ENCODE peak calls at places on chromosomes 11 and 22, in nine cellular contexts. E is heart left ventricle, N is HCT116, W is upper lobe of left lung, U is A549, B is body of pancreas, D is tibial nerve, M is erythroblast, L is gastrocnemius medialis. T is an unnamed sample.
A peak's percentile ranks its signal among the peaks of the same experiment; 100 is the strongest.

GRCh38 chr11:9550209-9550628 is 23.3 kb upstream of the WEE1 start:
- DNase-seq in U (no peak), N (no peak), W (no peak), E (no peak), L (no peak), B (no peak), M (peak; percentile 35), D (no peak), T (no peak)

GRCh38 chr22:27086728-27087450 is 429.5 kb downstream of the MIAT start:
- DNase-seq in B (no peak), M (no peak), W (peak; percentile 48), L (no peak), U (no peak), N (no peak), D (no peak), E (no peak), T (no peak)

GRCh38 chr22:43409046-43409445 is 2.8 kb upstream of the MPPED1 start:
- DNase-seq in N (no peak), W (no peak), B (no peak), M (no peak), E (no peak), L (no peak), U (no peak), D (no peak), T (no peak)

GRCh38 chr11:2369896-2370295 is 7.2 kb upstream of the CD81 start:
- DNase-seq in E (no peak), L (no peak), W (no peak), U (no peak), M (no peak), N (no peak), B (no peak), D (no peak), T (no peak)

GRCh38 chr11:76671626-76672309 is 1.2 kb upstream of the LRRC32 start:
- DNase-seq in E (no peak), M (no peak), W (no peak), L (no peak), D (no peak), U (no peak), B (no peak), N (no peak), T (no peak)

GRCh38 chr11:11381471-11382100 is 28.5 kb upstream of the CSNK2A3 start:
- DNase-seq in W (no peak), U (no peak), E (no peak), N (no peak), M (no peak), B (no peak), L (no peak), D (no peak), T (no peak)

GRCh38 chr11:2688381-2689231 is 11.2 kb downstream of the KCNQ1OT1 start:
- DNase-seq in B (peak; percentile 11), W (no peak), M (no peak), U (no peak), D (no peak), L (peak; percentile 7), N (no peak), E (no peak), T (no peak)

GRCh38 chr11:61290905-61291690 is 4.0 kb downstream of the VWCE start:
- DNase-seq in W (peak; percentile 69), D (no peak), N (no peak), L (no peak), M (peak; percentile 31), U (no peak), B (no peak), E (no peak), T (no peak)

GRCh38 chr11:833114-833791 is 501 bp downstream of the CD151 start:
- DNase-seq in W (peak; percentile 93), N (no peak), L (peak; percentile 46), M (peak; percentile 89), U (no peak), D (no peak), B (peak; percentile 80), E (peak; percentile 80), T (no peak)

DNA sequence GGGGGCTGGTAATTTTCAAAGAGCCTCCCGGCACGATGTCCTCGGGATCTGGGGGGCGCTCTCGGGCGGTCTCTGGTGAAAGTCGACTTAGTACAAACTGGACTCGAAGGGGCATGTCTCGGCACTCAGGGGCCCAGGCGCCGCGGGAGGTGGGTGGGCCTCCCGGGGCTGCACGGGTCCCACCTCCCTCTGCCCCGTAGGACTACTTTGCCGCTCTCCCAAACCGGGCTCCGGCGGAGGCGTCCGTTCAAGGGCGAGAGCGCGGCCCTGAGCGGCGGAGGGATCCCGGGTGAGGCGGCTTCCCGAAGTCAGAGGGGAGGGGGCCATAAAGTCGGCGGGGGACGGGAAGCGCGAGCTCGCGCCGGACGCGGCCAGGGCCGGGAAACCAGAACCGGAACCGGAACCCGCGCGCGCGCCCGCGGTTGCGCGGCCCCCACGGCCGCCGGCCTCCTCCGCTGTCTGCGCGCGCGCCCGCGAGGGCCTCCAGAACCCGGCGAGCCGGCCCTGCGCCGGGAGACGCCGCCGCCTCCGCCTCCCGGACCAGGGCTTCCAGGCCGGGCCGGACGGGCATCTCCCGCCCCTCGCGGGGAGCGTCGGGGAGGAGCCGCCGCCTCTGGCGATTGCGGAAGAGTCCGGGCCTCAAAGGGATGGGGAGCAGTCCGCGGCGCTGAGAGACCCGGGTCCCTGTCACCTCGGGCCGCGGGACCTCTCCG is at the start of gene ARHGEF12:
- DNase-seq in N (peak; percentile 93), W (peak; percentile 99), E (peak; percentile 98), L (peak; percentile 95), B (peak; percentile 95), M (peak; percentile 97), U (peak; percentile 84), D (peak; percentile 90), T (peak; percentile 57)
- TF ChIP-seq POLR2A in N (peak; percentile 60), W (peak; percentile 70), E (peak; percentile 64), L (peak; percentile 95), B (peak; percentile 77), M (peak; percentile 78), U (peak; percentile 35), D (peak; percentile 90), T (peak; percentile 30)

DNA sequence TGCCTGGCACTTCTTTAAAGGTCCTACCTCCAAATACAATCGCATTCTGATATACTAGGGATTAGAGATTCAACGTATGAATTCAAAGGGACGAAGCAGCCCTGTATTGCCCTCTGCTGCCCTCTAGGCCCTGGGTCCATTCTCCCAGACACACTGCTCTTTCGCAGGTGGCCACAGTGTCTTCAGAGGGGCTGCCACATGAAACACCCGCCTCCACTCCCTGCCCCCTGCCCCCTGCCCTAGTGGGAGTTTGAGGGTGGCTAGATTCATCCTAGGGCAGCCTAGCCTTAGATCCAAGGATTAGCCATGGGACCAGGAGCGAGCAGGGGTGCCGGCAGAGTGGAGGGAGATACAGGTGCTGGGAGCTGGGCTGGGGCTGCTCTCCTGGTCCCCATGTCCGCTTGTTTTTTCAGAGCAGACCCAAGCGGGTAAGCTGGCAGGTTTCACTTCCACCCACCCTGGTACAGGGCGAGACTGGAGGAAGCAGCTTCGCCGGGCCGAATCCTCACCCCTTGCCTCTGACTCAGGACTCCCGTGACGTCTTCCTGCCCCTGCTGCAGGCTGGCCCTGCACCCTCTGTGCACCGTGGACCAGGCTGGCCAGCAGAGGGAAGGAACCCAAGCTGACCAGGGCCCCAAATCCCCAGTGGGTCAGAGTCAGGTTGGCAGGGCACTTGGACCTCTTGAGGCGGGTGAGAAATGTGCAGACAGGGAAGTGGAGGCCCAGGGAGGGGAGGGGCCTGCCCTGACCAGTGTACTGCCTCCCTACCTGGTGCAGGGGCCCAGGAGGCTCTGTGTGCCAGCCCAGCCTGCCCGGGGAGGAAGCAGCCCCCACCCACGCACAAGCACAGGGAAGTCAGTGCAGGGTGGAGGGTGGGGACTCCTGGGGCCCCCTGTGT is 28.4 kb upstream of the HMOX1 start:
- DNase-seq in N (no peak), M (peak; percentile 30), E (peak; percentile 84), L (peak; percentile 69), D (peak; percentile 35), W (peak; percentile 79), B (peak; percentile 53), U (peak; percentile 30), T (no peak)
- TF ChIP-seq POLR2A in N (no peak), M (peak; percentile 23), E (no peak), L (peak; percentile 19), D (peak; percentile 33), W (no peak), B (peak; percentile 34), U (no peak), T (no peak)

GRCh38 chr11:123174196-123175183 is 20.6 kb downstream of the CLMP start:
- DNase-seq in N (no peak), D (peak; percentile 58), U (no peak), E (peak; percentile 58), W (no peak), B (peak; percentile 38), L (peak; percentile 72), M (no peak), T (no peak)

GRCh38 chr11:123176785-123177184 is 18.3 kb downstream of the CLMP start:
- DNase-seq in U (no peak), N (no peak), W (no peak), M (no peak), L (no peak), E (no peak), D (no peak), B (no peak), T (no peak)

GRCh38 chr11:123170929-123171328 is 24.1 kb downstream of the CLMP start:
- DNase-seq in L (no peak), B (no peak), D (no peak), M (no peak), N (no peak), W (no peak), U (no peak), E (no peak), T (no peak)

GRCh38 chr11:123173040-123173855 is 21.8 kb downstream of the CLMP start:
- DNase-seq in M (no peak), L (no peak), B (peak; percentile 63), U (no peak), D (no peak), N (no peak), E (no peak), W (no peak), T (peak; percentile 45)

GRCh38 chr11:123173856-123174186 is 21.2 kb downstream of the CLMP start:
- DNase-seq in M (no peak), N (no peak), W (no peak), D (no peak), B (no peak), L (no peak), E (no peak), U (no peak), T (no peak)
- TF ChIP-seq POLR2A in M (no peak), N (no peak), W (no peak), D (no peak), B (no peak), L (no peak), E (no peak), U (no peak), T (no peak)

GRCh38 chr11:68369161-68369560 is 56.8 kb downstream of the LRP5 start:
- DNase-seq in N (no peak), W (no peak), L (no peak), E (no peak), D (no peak), U (no peak), M (peak; percentile 41), B (no peak), T (no peak)

GRCh38 chr11:68372114-68372513 is 59.7 kb downstream of the LRP5 start:
- DNase-seq in M (no peak), N (no peak), B (no peak), W (peak; percentile 83), U (no peak), E (no peak), D (no peak), L (no peak), T (no peak)

GRCh38 chr11:68369756-68370155 is 57.4 kb downstream of the LRP5 start:
- DNase-seq in M (no peak), N (no peak), U (no peak), L (no peak), B (no peak), D (no peak), E (no peak), W (no peak), T (no peak)

GRCh38 chr11:68371176-68372041 is 59.0 kb downstream of the LRP5 start:
- DNase-seq in U (no peak), L (peak; percentile 51), D (no peak), N (no peak), W (peak; percentile 84), M (no peak), B (no peak), E (peak; percentile 77), T (no peak)

GRCh38 chr11:68370211-68371111 is 58.1 kb downstream of the LRP5 start:
- DNase-seq in U (no peak), W (no peak), L (no peak), E (peak; percentile 69), D (no peak), M (peak; percentile 25), N (no peak), B (no peak), T (no peak)
- TF ChIP-seq POLR2A in U (no peak), W (no peak), L (no peak), E (peak; percentile 17), D (no peak), M (no peak), N (no peak), B (no peak), T (no peak)